ENCODE peak calls at places on chromosomes 11 and 22, in five cellular contexts. K is H9, T is nucleus accumbens, P is NCI-H146, S is AML-193. Z is an unnamed sample.
A peak's percentile ranks its signal among the peaks of the same experiment; 100 is the strongest.

GRCh38 chr11:130522284-130522961 is 74.0 kb downstream of the ADAMTS15 start:
- DNase-seq in K (peak; percentile 92), T (peak; percentile 17), P (no peak), S (no peak), Z (no peak)

GRCh38 chr11:30196400-30197206 is 34.2 kb upstream of the FSHB start:
- DNase-seq in K (peak; percentile 83), T (no peak), P (peak; percentile 29), S (peak; percentile 10), Z (peak; percentile 78)

GRCh38 chr11:134633276-134633675 is 221.2 kb upstream of the B3GAT1 start:
- DNase-seq in K (no peak), T (no peak), P (no peak), S (no peak), Z (no peak)

GRCh38 chr11:116882386-116882785 is 45.0 kb upstream of the APOA1 start:
- DNase-seq in K (no peak), T (no peak), P (no peak), S (no peak), Z (no peak)

GRCh38 chr11:118007040-118007439 is 20.8 kb downstream of the IL10RA start:
- DNase-seq in K (no peak), T (no peak), P (no peak), S (no peak), Z (no peak)

GRCh38 chr11:110159491-110159890 is 66.3 kb downstream of the ZC3H12C start:
- DNase-seq in K (no peak), T (no peak), P (no peak), S (no peak), Z (no peak)

GRCh38 chr11:67486481-67487195 is 3.8 kb downstream of the AIP start:
- DNase-seq in K (no peak), T (no peak), P (no peak), S (no peak), Z (no peak)

GRCh38 chr22:45310331-45311032 is 748 bp downstream of the FAM118A start:
- DNase-seq in K (no peak), T (no peak), P (no peak), S (no peak), Z (no peak)

GRCh38 chr11:9748361-9748970 is 84.6 kb downstream of the SWAP70 start:
- DNase-seq in K (peak; percentile 64), T (peak; percentile 37), P (peak; percentile 40), S (peak; percentile 85), Z (peak; percentile 43)

GRCh38 chr11:100908746-100909145 is 220.9 kb downstream of the PGR start:
- DNase-seq in K (no peak), T (no peak), P (no peak), S (no peak), Z (no peak)

GRCh38 chr11:87463486-87464102 is 425.9 kb downstream of the TMEM135 start:
- DNase-seq in K (peak; percentile 56), T (no peak), P (peak; percentile 3), S (peak; percentile 9), Z (no peak)